ENCODE peak calls at places on chromosomes 11 and 22, in ten cellular contexts. Q is tibial nerve; E is mammary epithelial cell; R is HFFc6; B is mesothelial cell of epicardium; X is GM20000; C is M059J; Z is activated CD8-positive, alpha-beta memory T cell treated with anti-CD3 and anti-CD28 coated beads for 1 hour; Y is frontal cortex; H is B cell. T is an unnamed sample.

GRCh38 chr11:36122715-36123114 is 166.5 kb downstream of the COMMD9 start:
- DNase-seq in Q (no peak), E (peak; percentile 7), R (no peak), B (no peak), X (no peak), C (peak; percentile 66), Z (no peak), Y (no peak), H (no peak), T (no peak)

GRCh38 chr11:102390667-102391449 is 43.8 kb downstream of the BIRC2 start:
- DNase-seq in Q (peak; percentile 59), E (peak; percentile 50), R (peak; percentile 61), B (no peak), X (peak; percentile 57), C (peak; percentile 66), Z (peak; percentile 15), Y (peak; percentile 51), H (peak; percentile 42), T (no peak)

GRCh38 chr11:36056160-36056751 is 112.4 kb downstream of the LDLRAD3 start:
- DNase-seq in Q (no peak), E (peak; percentile 24), R (peak; percentile 16), B (no peak), X (peak; percentile 23), C (peak; percentile 34), Z (no peak), Y (no peak), H (no peak), T (peak; percentile 27)

GRCh38 chr22:20591660-20592310 is 84.4 kb downstream of the MED15 start:
- DNase-seq in Q (no peak), E (no peak), R (peak; percentile 46), B (no peak), X (no peak), C (no peak), Z (no peak), Y (no peak), H (no peak), T (no peak)

GRCh38 chr11:93646399-93646798 is 15.1 kb upstream of the CEP295 start:
- DNase-seq in Q (no peak), E (no peak), R (no peak), B (no peak), X (no peak), C (no peak), Z (no peak), Y (no peak), H (no peak), T (no peak)

GRCh38 chr22:36881504-36882245 is 20.9 kb downstream of the NCF4 start:
- DNase-seq in Q (no peak), E (no peak), R (no peak), B (no peak), X (no peak), C (no peak), Z (no peak), Y (no peak), H (no peak), T (no peak)

GRCh38 chr11:131938321-131938751 is 567.9 kb downstream of the NTM start:
- DNase-seq in Q (no peak), E (no peak), R (no peak), B (no peak), X (no peak), C (peak; percentile 4), Z (no peak), Y (peak; percentile 28), H (no peak), T (peak; percentile 25)

GRCh38 chr11:16785520-16786128 is 47.2 kb downstream of the C11orf58 start:
- DNase-seq in Q (peak; percentile 78), E (peak; percentile 61), R (peak; percentile 79), B (no peak), X (peak; percentile 82), C (peak; percentile 69), Z (peak; percentile 14), Y (peak; percentile 85), H (peak; percentile 72), T (peak; percentile 62)

GRCh38 chr11:16780698-16781550 is 42.5 kb downstream of the C11orf58 start:
- DNase-seq in Q (no peak), E (no peak), R (no peak), B (no peak), X (no peak), C (no peak), Z (no peak), Y (no peak), H (no peak), T (no peak)

GRCh38 chr22:25346859-25347751 is 127.7 kb downstream of the CRYBB2 start:
- DNase-seq in Q (no peak), E (no peak), R (no peak), B (no peak), X (no peak), C (no peak), Z (no peak), Y (no peak), H (no peak), T (no peak)

GRCh38 chr11:109993786-109994185 is 99.4 kb upstream of the ZC3H12C start:
- DNase-seq in Q (no peak), E (no peak), R (no peak), B (no peak), X (no peak), C (peak; percentile 88), Z (no peak), Y (no peak), H (no peak), T (no peak)

GRCh38 chr22:44865193-44866057 is 113.0 kb downstream of the ARHGAP8 start:
- DNase-seq in Q (no peak), E (no peak), R (no peak), B (no peak), X (no peak), C (no peak), Z (no peak), Y (no peak), H (no peak), T (no peak)

GRCh38 chr11:61052182-61052972 is 49.9 kb upstream of the CD5 start:
- DNase-seq in Q (no peak), E (no peak), R (no peak), B (no peak), X (no peak), C (no peak), Z (no peak), Y (no peak), H (no peak), T (peak; percentile 17)

GRCh38 chr22:39253427-39254070 is 8.8 kb upstream of the PDGFB start:
- DNase-seq in Q (peak; percentile 45), E (peak; percentile 82), R (peak; percentile 77), B (no peak), X (peak; percentile 69), C (peak; percentile 92), Z (no peak), Y (peak; percentile 78), H (no peak), T (peak; percentile 81)

GRCh38 chr22:46463435-46464227 is 73.8 kb downstream of the CELSR1 start:
- DNase-seq in Q (no peak), E (no peak), R (no peak), B (no peak), X (no peak), C (no peak), Z (no peak), Y (no peak), H (no peak), T (peak; percentile 83)

GRCh38 chr22:48779661-48780596 is 1047.7 kb downstream of the BRD1 start:
- DNase-seq in Q (no peak), E (no peak), R (no peak), B (no peak), X (no peak), C (no peak), Z (no peak), Y (no peak), H (no peak), T (peak; percentile 10)

GRCh38 chr22:43230983-43231723 is 44.2 kb upstream of the TTLL12 start:
- DNase-seq in Q (peak; percentile 43), E (peak; percentile 32), R (peak; percentile 30), B (no peak), X (peak; percentile 88), C (peak; percentile 45), Z (peak; percentile 46), Y (peak; percentile 83), H (peak; percentile 86), T (peak; percentile 63)

GRCh38 chr11:57698843-57699365 is 13.1 kb downstream of the MED19 start:
- DNase-seq in Q (no peak), E (no peak), R (no peak), B (no peak), X (no peak), C (no peak), Z (no peak), Y (no peak), H (no peak), T (no peak)

GRCh38 chr11:19869466-19869865 is 156.8 kb downstream of the NAV2 start:
- DNase-seq in Q (no peak), E (no peak), R (no peak), B (no peak), X (no peak), C (no peak), Z (no peak), Y (no peak), H (no peak), T (no peak)

GRCh38 chr11:66550887-66551286 is 4.2 kb downstream of the ACTN3 start:
- DNase-seq in Q (no peak), E (no peak), R (no peak), B (no peak), X (no peak), C (no peak), Z (no peak), Y (no peak), H (no peak), T (no peak)

T was measured in upper lobe of left lung.